ENCODE peak calls at places on chromosomes 6 and 20, in seven cellular contexts. K is mesendoderm, B is H1, T is neuronal stem cell, Y is mesenchymal stem cell, L is trophoblast cell, Z is IMR-90. U is an unnamed sample.

GRCh38 chr6:160428069-160428430 is 79.9 kb downstream of the SLC22A3 start:
- DNase-seq in K (no peak), B (no peak), T (no peak), Y (no peak), L (no peak), Z (no peak), U (no peak)

GRCh38 chr6:158072083-158072721 is 90.5 kb downstream of the SYNJ2 start:
- DNase-seq in K (peak; percentile 72), B (peak; percentile 85), T (peak; percentile 58), Y (peak; percentile 70), L (peak; percentile 57), Z (peak; percentile 76), U (peak; percentile 75)

GRCh38 chr6:168054663-168055560 is 24.1 kb downstream of the FRMD1 start:
- DNase-seq in K (no peak), B (no peak), T (no peak), Y (no peak), L (no peak), Z (no peak), U (no peak)

GRCh38 chr6:29510202-29510601 is 22.4 kb upstream of the MAS1L start:
- DNase-seq in K (peak; percentile 13), B (no peak), T (peak; percentile 2), Y (no peak), L (no peak), Z (no peak), U (peak; percentile 24)

GRCh38 chr20:63964412-63964811 is 5.3 kb downstream of the ZNF512B start:
- DNase-seq in K (no peak), B (no peak), T (no peak), Y (no peak), L (no peak), Z (no peak), U (no peak)

GRCh38 chr6:85396159-85396808 is 53.6 kb upstream of the NT5E start:
- DNase-seq in K (no peak), B (no peak), T (no peak), Y (no peak), L (no peak), Z (no peak), U (no peak)

GRCh38 chr6:106536357-106536756 is 92.9 kb downstream of the RTN4IP1 start:
- DNase-seq in K (no peak), B (no peak), T (no peak), Y (no peak), L (no peak), Z (peak; percentile 54), U (no peak)

GRCh38 chr6:30615219-30615957 is 1.7 kb downstream of the PPP1R10 start:
- DNase-seq in K (peak; percentile 96), B (peak; percentile 63), T (peak; percentile 56), Y (peak; percentile 91), L (no peak), Z (peak; percentile 91), U (peak; percentile 75)

GRCh38 chr20:50399003-50399916 is 110.9 kb upstream of the PTPN1 start:
- DNase-seq in K (no peak), B (no peak), T (no peak), Y (peak; percentile 53), L (no peak), Z (peak; percentile 51), U (no peak)

GRCh38 chr20:41218466-41218865 is 81.1 kb downstream of the PLCG1 start:
- DNase-seq in K (no peak), B (no peak), T (no peak), Y (no peak), L (no peak), Z (peak; percentile 73), U (no peak)

GRCh38 chr6:148144917-148145521 is 197.6 kb upstream of the SASH1 start:
- DNase-seq in K (peak; percentile 80), B (peak; percentile 83), T (peak; percentile 72), Y (peak; percentile 74), L (peak; percentile 52), Z (peak; percentile 73), U (peak; percentile 66)

GRCh38 chr6:115545410-115545986 is 515.2 kb downstream of the FRK start:
- DNase-seq in K (peak; percentile 94), B (peak; percentile 75), T (peak; percentile 45), Y (no peak), L (no peak), Z (no peak), U (peak; percentile 88)

GRCh38 chr6:91149914-91150674 is 563.2 kb upstream of the MAP3K7 start:
- DNase-seq in K (no peak), B (no peak), T (no peak), Y (peak; percentile 24), L (no peak), Z (no peak), U (no peak)

GRCh38 chr6:144317736-144318135 is 32.6 kb downstream of the UTRN start:
- DNase-seq in K (no peak), B (no peak), T (no peak), Y (no peak), L (no peak), Z (peak; percentile 41), U (no peak)

GRCh38 chr6:139829557-139829956 is 455.1 kb upstream of the CITED2 start:
- DNase-seq in K (no peak), B (no peak), T (no peak), Y (no peak), L (no peak), Z (no peak), U (no peak)

GRCh38 chr20:39004508-39004907 is 42.4 kb downstream of the DHX35 start:
- DNase-seq in K (no peak), B (no peak), T (no peak), Y (no peak), L (no peak), Z (no peak), U (no peak)

GRCh38 chr20:24969203-24970029 is 20.3 kb downstream of the CST7 start:
- DNase-seq in K (no peak), B (peak; percentile 22), T (no peak), Y (no peak), L (no peak), Z (no peak), U (peak; percentile 12)

GRCh38 chr20:63167918-63168520 is 47.9 kb downstream of the YTHDF1 start:
- DNase-seq in K (no peak), B (no peak), T (no peak), Y (no peak), L (no peak), Z (no peak), U (peak; percentile 79)

DNA sequence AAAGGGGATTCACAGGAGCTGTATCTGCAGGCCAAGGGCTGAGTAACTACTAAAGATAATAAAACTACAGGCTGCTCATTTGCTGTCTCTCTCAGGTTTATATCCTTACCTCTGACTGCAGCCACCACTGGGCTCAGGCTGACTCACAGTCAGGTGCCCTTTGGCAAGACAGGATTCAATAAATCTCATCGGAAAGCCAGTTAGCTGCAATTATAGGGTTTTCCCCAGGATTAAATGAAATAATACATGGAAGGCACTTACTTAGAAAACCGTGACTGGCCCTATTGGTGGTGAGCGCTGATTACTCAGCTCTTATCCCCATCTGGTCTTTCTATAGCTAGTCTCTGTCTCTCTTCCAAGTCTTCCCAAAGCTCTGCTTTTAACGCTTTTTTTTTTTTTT is 26.4 kb downstream of the RMND1 start:
- DNase-seq in K (no peak), B (no peak), T (no peak), Y (peak; percentile 26), L (no peak), Z (peak; percentile 20), U (no peak)
- H3K23ac ChIP-seq in K (no peak overlapping the region), B (no peak overlapping the region), T (no peak overlapping the region), Y (no peak overlapping the region), L (no peak overlapping the region), Z (no peak overlapping the region), U (no peak overlapping the region)

DNA sequence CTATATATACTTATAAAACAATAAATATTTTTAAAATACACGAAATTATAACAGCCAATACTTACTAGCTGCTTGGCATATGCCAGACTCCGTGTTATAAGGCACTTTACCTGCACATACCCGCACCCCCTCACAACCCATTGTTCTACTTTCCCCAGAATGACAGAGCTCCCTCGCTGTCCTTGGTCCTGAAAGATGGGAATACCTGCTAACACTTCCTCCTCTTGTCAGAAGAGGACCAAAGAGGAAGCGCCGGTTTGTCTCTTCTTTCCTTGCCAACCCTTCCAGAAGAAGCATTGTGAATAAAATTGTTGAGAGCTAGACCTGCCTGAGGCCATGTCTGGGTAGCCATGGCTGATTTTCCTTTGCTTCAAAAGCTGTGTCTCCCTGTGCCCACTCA is 149.3 kb downstream of the PTPRT start:
- DNase-seq in K (peak; percentile 83), B (peak; percentile 73), T (peak; percentile 75), Y (no peak), L (no peak), Z (no peak), U (peak; percentile 67)
- H3K23ac ChIP-seq in K (no peak overlapping the region), B (no peak overlapping the region), T (no peak overlapping the region), Y (no peak overlapping the region), L (no peak overlapping the region), Z (no peak overlapping the region), U (no peak overlapping the region)

GRCh38 chr20:1953616-1954015 is 40.2 kb downstream of the PDYN start:
- DNase-seq in K (no peak), B (no peak), T (no peak), Y (no peak), L (no peak), Z (no peak), U (no peak)
- H3K23ac ChIP-seq in K (no peak overlapping the region), B (no peak overlapping the region), T (no peak overlapping the region), Y (no peak overlapping the region), L (no peak overlapping the region), Z (no peak overlapping the region), U (no peak overlapping the region)

GRCh38 chr6:9085054-9085746 is 649.9 kb upstream of the SLC35B3 start:
- DNase-seq in K (peak; percentile 64), B (no peak), T (no peak), Y (no peak), L (no peak), Z (no peak), U (no peak)

GRCh38 chr6:9086331-9086730 is 651.0 kb upstream of the SLC35B3 start:
- DNase-seq in K (no peak), B (no peak), T (no peak), Y (no peak), L (no peak), Z (no peak), U (no peak)

GRCh38 chr6:9083108-9083507 is 647.8 kb upstream of the SLC35B3 start:
- DNase-seq in K (no peak), B (no peak), T (no peak), Y (no peak), L (no peak), Z (no peak), U (no peak)
- H3K23ac ChIP-seq in K (no peak overlapping the region), B (no peak overlapping the region), T (no peak overlapping the region), Y (no peak overlapping the region), L (no peak overlapping the region), Z (no peak overlapping the region), U (no peak overlapping the region)

GRCh38 chr20:22288156-22288555 is 296.2 kb downstream of the FOXA2 start:
- DNase-seq in K (no peak), B (no peak), T (no peak), Y (no peak), L (no peak), Z (no peak), U (no peak)

GRCh38 chr20:22285555-22285954 is 298.8 kb downstream of the FOXA2 start:
- DNase-seq in K (peak; percentile 32), B (no peak), T (no peak), Y (no peak), L (no peak), Z (no peak), U (no peak)

GRCh38 chr20:22282696-22283095 is 301.7 kb downstream of the FOXA2 start:
- DNase-seq in K (no peak), B (no peak), T (no peak), Y (no peak), L (no peak), Z (no peak), U (no peak)
- H3K23ac ChIP-seq in K (no peak overlapping the region), B (no peak overlapping the region), T (no peak overlapping the region), Y (no peak overlapping the region), L (no peak overlapping the region), Z (no peak overlapping the region), U (no peak overlapping the region)

GRCh38 chr6:154861825-154862224 is 128.6 kb downstream of the SCAF8 start:
- DNase-seq in K (no peak), B (no peak), T (no peak), Y (no peak), L (no peak), Z (no peak), U (no peak)
- H3K23ac ChIP-seq in K (no peak overlapping the region), B (no peak overlapping the region), T (no peak overlapping the region), Y (no peak overlapping the region), L (no peak overlapping the region), Z (no peak overlapping the region), U (no peak overlapping the region)